ENCODE peak calls at places on chromosomes 5 and 9, in five cellular contexts. C is adrenal gland, U is lower leg skin, N is right lobe of liver, O is sigmoid colon. Q is an unnamed sample.

GRCh38 chr5:27497491-27497890 is 459.1 kb upstream of the CDH9 start:
- DNase-seq in O (no peak), C (no peak), N (no peak), U (no peak), Q (no peak)

GRCh38 chr9:107307331-107307730 is 24.3 kb downstream of the RAD23B start:
- DNase-seq in C (no peak), U (no peak), O (no peak), N (no peak), Q (no peak)

GRCh38 chr9:125803526-125803925 is 56.4 kb downstream of the PBX3 start:
- DNase-seq in N (no peak), U (no peak), C (no peak), O (no peak), Q (no peak)

GRCh38 chr9:14014744-14015143 is 299.2 kb downstream of the NFIB start:
- DNase-seq in O (no peak), U (no peak), C (no peak), N (no peak), Q (no peak)

GRCh38 chr9:106400170-106400569 is 462.8 kb upstream of the ZNF462 start:
- DNase-seq in C (no peak), N (peak), U (no peak), O (no peak), Q (no peak)

GRCh38 chr9:136791466-136792276 is 527 bp downstream of the TMEM141 start:
- DNase-seq in C (peak), O (no peak), N (peak), U (no peak), Q (peak)

GRCh38 chr5:63603996-63604395 is 358.2 kb downstream of the HTR1A start:
- DNase-seq in U (no peak), O (no peak), C (no peak), N (no peak), Q (no peak)

GRCh38 chr5:58011301-58011700 is 448.6 kb downstream of the PLK2 start:
- DNase-seq in C (no peak), U (no peak), O (no peak), N (no peak), Q (no peak)

GRCh38 chr5:66742083-66742895 is 146.1 kb downstream of the MAST4 start:
- DNase-seq in N (no peak), U (no peak), C (no peak), O (no peak), Q (peak)

GRCh38 chr5:141100243-141100805 is at the start of gene PCDHB3:
- DNase-seq in U (no peak), C (peak), N (no peak), O (no peak), Q (no peak)

GRCh38 chr9:33722359-33722675 is 73.0 kb upstream of the PRSS3 start:
- DNase-seq in U (no peak), C (no peak), O (no peak), N (no peak), Q (no peak)

GRCh38 chr5:109823597-109823996 is 133.9 kb downstream of the MAN2A1 start:
- DNase-seq in O (no peak), C (no peak), N (no peak), U (no peak), Q (no peak)

GRCh38 chr5:60223342-60223741 is 329.8 kb upstream of the PDE4D start:
- DNase-seq in U (no peak), O (no peak), N (no peak), C (no peak), Q (no peak)

GRCh38 chr5:44183312-44183711 is 205.9 kb downstream of the FGF10 start:
- DNase-seq in N (no peak), U (no peak), C (no peak), O (no peak), Q (no peak)

GRCh38 chr9:33800886-33801285 is 5.5 kb downstream of the PRSS3 start:
- DNase-seq in C (no peak), N (no peak), O (no peak), U (no peak), Q (no peak)

GRCh38 chr5:668299-668995 is 24.7 kb downstream of the TPPP start:
- DNase-seq in O (no peak), U (no peak), N (no peak), C (no peak), Q (no peak)

GRCh38 chr5:433836-434235 is 9.1 kb upstream of the EXOC3 start:
- DNase-seq in N (no peak), O (peak), C (no peak), U (no peak), Q (no peak)

GRCh38 chr9:137162505-137163100 is 7.2 kb downstream of the LRRC26 start:
- DNase-seq in O (no peak), U (no peak), C (no peak), N (no peak), Q (peak)

GRCh38 chr5:16406630-16407029 is 59.0 kb downstream of the ZNF622 start:
- DNase-seq in N (no peak), U (no peak), C (no peak), O (no peak), Q (no peak)

GRCh38 chr9:107484117-107484723 is 5.3 kb downstream of the KLF4 start:
- DNase-seq in N (no peak), C (peak), O (no peak), U (peak), Q (peak)

GRCh38 chr9:105359899-105360298 is 87.9 kb upstream of the FSD1L start:
- DNase-seq in U (no peak), N (no peak), O (no peak), C (no peak), Q (no peak)

GRCh38 chr5:123610209-123610608 is 98.2 kb downstream of the CSNK1G3 start:
- DNase-seq in N (no peak), C (no peak), O (no peak), U (no peak), Q (no peak)

GRCh38 chr5:62138607-62139006 is 167.4 kb upstream of the KIF2A start:
- DNase-seq in U (no peak), N (no peak), O (no peak), C (no peak), Q (no peak)

GRCh38 chr5:61866930-61867329 is 439.1 kb upstream of the KIF2A start:
- DNase-seq in N (no peak), U (no peak), O (no peak), C (peak), Q (no peak)

GRCh38 chr9:134701581-134702259 is 60.1 kb downstream of the COL5A1 start:
- DNase-seq in O (no peak), C (no peak), U (no peak), N (no peak), Q (no peak)

GRCh38 chr5:25448190-25448621 is 803.4 kb upstream of the CDH10 start:
- DNase-seq in O (no peak), C (no peak), U (no peak), N (no peak), Q (no peak)

GRCh38 chr5:19886123-19886921 is 101.7 kb downstream of the CDH18 start:
- DNase-seq in C (no peak), O (no peak), N (no peak), U (no peak), Q (no peak)

GRCh38 chr5:177142029-177142681 is 8.6 kb downstream of the NSD1 start:
- DNase-seq in N (no peak), O (no peak), U (no peak), C (no peak), Q (no peak)

GRCh38 chr5:178458140-178458539 is 132.1 kb downstream of the COL23A1 start:
- DNase-seq in N (no peak), O (no peak), C (no peak), U (no peak), Q (no peak)

GRCh38 chr9:130217838-130218237 is 45.6 kb downstream of the NCS1 start:
- DNase-seq in N (no peak), U (no peak), O (no peak), C (no peak), Q (no peak)

GRCh38 chr9:130225071-130225470 is 40.5 kb upstream of the HMCN2 start:
- DNase-seq in O (no peak), U (no peak), N (no peak), C (no peak), Q (no peak)

GRCh38 chr9:130219661-130220081 is 45.9 kb upstream of the HMCN2 start:
- DNase-seq in O (no peak), N (no peak), C (no peak), U (no peak), Q (no peak)

GRCh38 chr9:130222833-130223232 is 42.7 kb upstream of the HMCN2 start:
- DNase-seq in U (no peak), C (no peak), O (no peak), N (no peak), Q (no peak)

GRCh38 chr9:130220351-130220750 is 45.2 kb upstream of the HMCN2 start:
- DNase-seq in O (no peak), U (no peak), C (no peak), N (no peak), Q (no peak)
- TF ChIP-seq CTCF in O (peak), U (no peak), C (no peak), N (no peak), Q (no peak)

DNA sequence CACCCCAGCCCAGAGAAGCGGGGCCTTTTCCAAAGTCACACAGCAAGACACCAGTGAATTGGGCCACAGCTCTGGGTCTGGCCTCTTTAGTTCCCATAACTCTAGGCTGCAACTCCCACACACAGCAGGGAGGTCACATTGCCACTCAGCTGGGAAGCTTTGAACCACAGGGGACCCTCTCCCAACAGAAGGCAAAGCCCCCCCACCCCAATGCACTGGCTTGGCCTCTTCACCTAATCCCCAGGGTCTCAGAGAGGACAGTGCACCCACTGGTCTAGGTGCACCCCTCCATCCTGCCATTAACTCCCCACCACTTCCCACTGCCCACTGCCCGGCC is 156.7 kb upstream of the IER5L start:
- DNase-seq in O (no peak), N (no peak), U (no peak), C (no peak), Q (no peak)
- TF ChIP-seq POLR2A in O (no peak), N (peak), U (no peak), C (no peak), Q (no peak)

GRCh38 chr9:124121725-124122124 is 110.2 kb downstream of the LHX2 start:
- DNase-seq in U (no peak), O (no peak), C (no peak), N (no peak), Q (no peak)

GRCh38 chr9:124124729-124125589 is 113.4 kb downstream of the LHX2 start:
- DNase-seq in O (no peak), U (no peak), C (no peak), N (no peak), Q (no peak)

GRCh38 chr9:124122321-124122720 is 110.8 kb downstream of the LHX2 start:
- DNase-seq in O (no peak), C (no peak), U (no peak), N (no peak), Q (no peak)

GRCh38 chr9:124120272-124120671 is 108.7 kb downstream of the LHX2 start:
- DNase-seq in O (no peak), C (no peak), N (no peak), U (no peak), Q (no peak)

DNA sequence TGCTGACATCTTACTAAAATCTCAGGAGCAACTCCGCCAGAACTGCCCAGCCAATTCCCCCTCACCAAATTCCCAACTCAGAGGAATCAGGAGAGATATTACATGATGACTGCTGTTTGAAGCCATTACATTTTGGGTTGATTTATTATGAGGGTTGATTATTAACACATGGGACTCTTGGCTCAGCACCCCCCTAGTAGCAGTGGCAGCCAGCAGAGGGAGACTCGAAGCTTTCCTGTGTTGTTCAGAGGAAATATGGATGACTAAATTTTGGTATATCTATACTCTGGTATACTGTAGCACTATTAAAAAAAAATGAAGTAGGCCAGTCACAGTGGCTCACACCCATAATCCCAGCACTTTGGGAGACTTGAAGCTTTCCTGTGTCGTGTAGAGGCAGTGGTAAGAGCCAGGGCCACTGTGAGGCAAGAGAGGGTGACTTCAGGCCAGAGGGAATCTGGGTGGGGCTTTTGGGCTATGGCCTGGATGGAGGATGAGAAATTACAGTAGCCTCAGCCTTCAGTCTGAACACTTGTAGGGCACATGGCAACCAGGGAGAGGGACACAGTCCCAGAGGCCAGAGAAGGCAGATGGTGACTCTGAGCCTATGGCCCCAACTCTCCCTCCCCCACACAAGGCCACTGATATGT is 111.4 kb downstream of the LHX2 start:
- DNase-seq in U (no peak), N (no peak), C (no peak), O (no peak), Q (no peak)
- TF ChIP-seq CTCF in U (no peak), N (peak), C (no peak), O (no peak), Q (no peak)

DNA sequence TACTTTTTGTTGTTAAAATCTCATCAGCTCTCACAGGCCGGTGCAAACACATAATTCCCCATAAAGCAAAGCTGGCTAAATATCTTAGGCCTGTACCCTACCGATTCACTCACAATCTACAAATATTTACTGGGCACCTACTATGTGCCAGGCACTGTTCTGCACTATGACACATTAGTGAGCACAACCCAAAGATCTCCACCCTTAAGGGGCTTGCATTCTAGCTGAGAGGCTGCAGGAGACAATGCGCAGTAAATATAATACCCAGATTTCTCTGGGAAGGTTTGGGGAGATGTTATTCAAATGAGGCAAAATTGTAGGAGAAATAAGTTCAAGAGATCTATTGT is 53.7 kb downstream of the FNBP1 start:
- DNase-seq in U (no peak), N (no peak), O (no peak), C (no peak), Q (no peak)
- TF ChIP-seq POLR2A in U (no peak), N (no peak), O (no peak), C (no peak), Q (no peak)

DNA sequence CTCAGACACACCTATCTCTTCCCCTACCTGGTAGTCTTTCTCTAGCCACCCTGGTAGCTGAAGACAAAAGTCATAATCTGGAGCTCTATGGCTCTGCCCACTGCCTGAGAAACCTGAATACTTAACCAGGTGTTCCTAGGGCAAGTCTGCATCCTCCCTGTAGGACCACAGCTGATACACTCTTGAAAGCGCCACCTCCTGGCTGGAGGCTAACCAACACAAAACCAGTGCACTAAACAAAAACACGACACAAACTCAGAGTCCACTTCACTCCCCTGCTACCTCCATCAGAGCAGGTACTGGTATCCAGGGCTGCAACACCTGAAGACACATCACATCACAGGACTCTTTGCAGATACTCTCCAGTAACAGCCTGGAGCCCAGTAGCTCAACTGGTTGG is 84.6 kb upstream of the ANXA1 start:
- DNase-seq in C (no peak), O (no peak), N (no peak), U (no peak), Q (no peak)
- TF ChIP-seq CTCF in C (no peak), O (no peak), N (peak), U (no peak), Q (no peak)

GRCh38 chr5:160312139-160312959 is at the start of gene CCNJL:
- DNase-seq in N (peak), C (peak), O (no peak), U (no peak), Q (peak)
- TF ChIP-seq POLR2A in N (no peak), C (no peak), O (no peak), U (no peak), Q (no peak)

GRCh38 chr5:169197343-169197742 is 103.6 kb downstream of the SLIT3 start:
- DNase-seq in N (no peak), U (no peak), O (no peak), C (peak), Q (peak)
- TF ChIP-seq CTCF in N (no peak), U (no peak), O (no peak), C (peak), Q (no peak)

GRCh38 chr5:96935556-96936430 is at the start of gene LNPEP:
- DNase-seq in U (peak), O (peak), N (peak), C (peak), Q (peak)

GRCh38 chr5:96936431-96937221 is 746 bp downstream of the LNPEP start:
- DNase-seq in C (peak), N (peak), U (peak), O (peak), Q (peak)

GRCh38 chr5:96933764-96934163 is 2.1 kb upstream of the LNPEP start:
- DNase-seq in O (no peak), C (no peak), U (no peak), N (no peak), Q (no peak)

GRCh38 chr5:96934291-96934694 is 1.6 kb upstream of the LNPEP start:
- DNase-seq in O (no peak), C (peak), N (no peak), U (no peak), Q (peak)

DNA sequence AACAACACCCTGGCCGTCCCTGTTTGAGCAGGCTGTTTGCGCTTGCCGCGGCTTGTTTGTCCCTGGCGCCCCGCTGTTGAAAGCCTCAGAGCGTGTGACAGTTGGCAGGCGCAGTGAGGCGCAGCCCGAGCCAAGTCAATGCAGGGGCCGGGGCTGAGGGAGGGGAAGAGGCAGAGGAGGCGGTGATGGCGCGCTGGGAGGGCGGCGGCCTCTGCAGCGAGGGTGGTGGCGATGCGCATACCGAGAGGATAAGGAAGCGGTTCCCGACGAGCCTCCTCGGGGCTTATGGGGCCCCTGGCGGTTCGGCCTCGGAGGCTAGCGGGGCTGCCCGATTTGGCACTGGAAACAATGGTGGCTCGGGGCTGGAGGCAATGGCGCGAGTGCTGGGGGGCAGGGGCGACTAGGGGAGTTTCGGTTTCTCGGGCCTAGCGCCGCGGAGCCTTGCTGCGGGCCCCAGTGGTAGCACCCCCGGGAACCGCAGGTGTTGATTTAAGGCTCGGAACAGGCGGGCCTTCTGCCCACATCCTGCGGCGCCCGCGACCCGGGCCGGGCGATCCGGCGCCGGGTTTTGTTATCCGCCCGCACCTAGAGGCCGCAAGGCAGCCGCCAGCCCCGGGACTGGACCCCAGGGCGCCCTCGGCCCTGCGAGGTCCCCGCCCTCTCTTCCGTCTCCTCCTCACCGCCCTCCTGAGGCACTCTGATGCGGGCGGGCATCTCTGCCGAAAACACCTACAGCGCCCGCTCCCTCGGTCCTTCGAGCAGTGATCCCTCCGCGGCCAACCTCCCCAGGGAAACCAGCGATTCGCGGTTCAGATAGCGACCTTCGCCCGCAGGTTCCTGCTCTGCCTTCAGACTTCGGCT is 955 bp upstream of the LNPEP start:
- DNase-seq in U (peak), C (peak), O (peak), N (peak), Q (peak)
- TF ChIP-seq POLR2A in U (no peak), C (peak), O (no peak), N (peak), Q (peak)

DNA sequence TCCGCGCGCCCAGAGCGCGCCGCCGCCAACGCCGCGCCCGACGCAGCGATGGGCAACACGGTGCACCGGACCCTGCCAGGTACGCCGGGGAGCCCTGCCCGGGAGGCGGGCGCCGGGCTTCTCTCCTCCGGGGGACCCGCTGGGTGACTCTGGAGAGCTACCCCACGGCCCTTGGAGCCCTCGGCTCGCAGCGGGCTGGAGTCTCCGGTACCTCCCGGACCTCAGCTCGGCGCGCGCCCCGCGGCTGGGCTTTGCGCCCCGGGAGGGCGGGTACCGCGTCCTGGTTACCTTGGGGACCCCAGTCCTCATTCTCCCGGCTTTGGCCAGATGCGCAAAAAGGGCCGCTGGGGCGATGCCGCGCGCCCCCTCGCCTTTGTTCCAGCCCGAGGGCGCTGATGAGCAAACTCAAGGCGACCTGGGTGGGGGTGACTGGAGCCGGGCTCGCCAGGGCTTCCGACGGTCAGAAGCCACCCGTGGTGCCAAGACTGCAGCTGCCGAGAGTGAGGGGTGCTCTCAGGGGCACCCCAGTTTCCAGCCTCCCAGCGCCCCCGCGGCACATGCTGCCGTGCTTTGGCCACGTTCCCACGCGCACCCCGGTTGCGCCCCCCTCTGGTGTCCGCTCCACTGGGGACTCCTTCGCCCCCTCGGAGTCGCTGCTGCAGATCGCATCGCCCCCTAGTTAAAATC is 439 bp downstream of the NEURL1B start:
- DNase-seq in C (no peak), O (peak), N (no peak), U (no peak), Q (no peak)
- TF ChIP-seq CTCF in C (no peak), O (no peak), N (peak), U (no peak), Q (no peak)

GRCh38 chr5:100799166-100799565 is 103.9 kb downstream of the ST8SIA4 start:
- DNase-seq in C (no peak), N (no peak), U (no peak), O (no peak), Q (no peak)
- TF ChIP-seq POLR2A in C (no peak), N (no peak), U (no peak), O (no peak), Q (no peak)

Q was measured in transverse colon.